ENCODE peak calls at places on chromosomes 3 and 15, in six cellular contexts. A is IMR-90, C is mesenchymal stem cell, L is neuronal stem cell, P is H1, R is trophoblast cell. I is an unnamed sample.

GRCh38 chr15:74399511-74400312 is 32.3 kb upstream of the CYP11A1 start:
- DNase-seq in A (peak; percentile 89), C (peak; percentile 33), L (no peak), P (no peak), R (no peak), I (no peak)

GRCh38 chr3:143241556-143241955 is 122.0 kb downstream of the CHST2 start:
- DNase-seq in A (peak; percentile 6), C (peak; percentile 69), L (no peak), P (no peak), R (no peak), I (no peak)

GRCh38 chr3:23094890-23095462 is 108.2 kb upstream of the UBE2E2 start:
- DNase-seq in A (peak; percentile 7), C (peak; percentile 18), L (no peak), P (no peak), R (peak; percentile 57), I (no peak)

GRCh38 chr3:48244462-48244861 is 3.6 kb downstream of the ZNF589 start:
- DNase-seq in A (no peak), C (no peak), L (no peak), P (no peak), R (no peak), I (no peak)

GRCh38 chr3:14761121-14761672 is 57.6 kb upstream of the FGD5 start:
- DNase-seq in A (no peak), C (no peak), L (no peak), P (peak; percentile 52), R (no peak), I (peak; percentile 44)

GRCh38 chr15:100081454-100081853 is 260.3 kb downstream of the ADAMTS17 start:
- DNase-seq in A (no peak), C (no peak), L (no peak), P (no peak), R (no peak), I (no peak)

GRCh38 chr15:40069178-40070165 is 30.5 kb upstream of the SRP14 start:
- DNase-seq in A (no peak), C (no peak), L (no peak), P (peak; percentile 82), R (no peak), I (peak; percentile 71)

GRCh38 chr15:73747847-73748605 is 5.1 kb downstream of the INSYN1 start:
- DNase-seq in A (no peak), C (no peak), L (no peak), P (no peak), R (no peak), I (no peak)

GRCh38 chr3:190701096-190701532 is 161.4 kb downstream of the GMNC start:
- DNase-seq in A (peak; percentile 44), C (peak; percentile 41), L (peak; percentile 12), P (no peak), R (peak; percentile 69), I (peak; percentile 37)

GRCh38 chr3:190696777-190697501 is 165.6 kb downstream of the GMNC start:
- DNase-seq in A (peak; percentile 40), C (peak; percentile 62), L (peak; percentile 12), P (no peak), R (peak; percentile 22), I (no peak)

GRCh38 chr3:190697502-190697830 is 165.0 kb downstream of the GMNC start:
- DNase-seq in A (no peak), C (no peak), L (no peak), P (no peak), R (no peak), I (no peak)

GRCh38 chr3:190697901-190698300 is 164.6 kb downstream of the GMNC start:
- DNase-seq in A (peak; percentile 59), C (peak; percentile 33), L (no peak), P (no peak), R (no peak), I (no peak)

GRCh38 chr3:190699784-190700183 is 162.7 kb downstream of the GMNC start:
- DNase-seq in A (no peak), C (no peak), L (no peak), P (no peak), R (no peak), I (no peak)
- H3K14ac ChIP-seq in A (no peak overlapping the region), C (no peak overlapping the region), L (no peak overlapping the region), P (no peak overlapping the region), R (no peak overlapping the region), I (no peak overlapping the region)

GRCh38 chr3:131564812-131565211 is 62.0 kb upstream of the MRPL3 start:
- DNase-seq in A (no peak), C (no peak), L (no peak), P (no peak), R (no peak), I (no peak)
- H3K4me2 ChIP-seq in A (no peak overlapping the region), C (no peak overlapping the region), L (no peak overlapping the region), P (no peak overlapping the region), R (no peak overlapping the region), I (no peak overlapping the region)

GRCh38 chr15:64596701-64597468 is 136.5 kb downstream of the ZNF609 start:
- DNase-seq in A (peak; percentile 45), C (peak; percentile 74), L (peak; percentile 53), P (no peak), R (no peak), I (peak; percentile 62)

GRCh38 chr15:64599226-64599625 is 138.8 kb downstream of the ZNF609 start:
- DNase-seq in A (no peak), C (no peak), L (no peak), P (no peak), R (peak; percentile 59), I (no peak)

GRCh38 chr15:64597469-64597806 is 137.1 kb downstream of the ZNF609 start:
- DNase-seq in A (no peak), C (no peak), L (no peak), P (no peak), R (no peak), I (no peak)

GRCh38 chr15:64600794-64601193 is 140.4 kb downstream of the ZNF609 start:
- DNase-seq in A (no peak), C (no peak), L (no peak), P (no peak), R (no peak), I (no peak)

DNA sequence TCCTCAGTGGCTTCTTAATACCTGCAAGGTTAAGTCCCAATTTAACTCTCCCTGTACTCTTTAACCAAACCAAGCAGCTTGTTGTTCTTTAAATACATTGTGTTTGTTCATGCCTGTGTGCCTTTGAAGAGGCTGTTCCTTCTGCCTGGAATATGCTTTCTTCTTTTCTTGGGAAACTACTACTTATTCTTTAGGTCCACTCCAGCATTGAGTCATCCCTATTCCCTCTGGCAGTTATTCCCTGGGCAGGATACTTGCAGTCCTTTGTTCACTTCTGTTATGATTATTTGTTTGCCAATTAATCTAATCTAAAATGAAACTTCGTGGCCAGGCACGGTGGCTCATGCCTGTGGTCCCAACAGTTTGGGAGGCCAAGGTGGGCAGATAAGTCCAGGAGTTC is 139.3 kb downstream of the ZNF609 start:
- DNase-seq in A (peak; percentile 58), C (peak; percentile 54), L (no peak), P (no peak), R (peak; percentile 7), I (no peak)
- H3K14ac ChIP-seq in A (no peak overlapping the region), C (no peak overlapping the region), L (no peak overlapping the region), P (no peak overlapping the region), R (no peak overlapping the region), I (no peak overlapping the region)

DNA sequence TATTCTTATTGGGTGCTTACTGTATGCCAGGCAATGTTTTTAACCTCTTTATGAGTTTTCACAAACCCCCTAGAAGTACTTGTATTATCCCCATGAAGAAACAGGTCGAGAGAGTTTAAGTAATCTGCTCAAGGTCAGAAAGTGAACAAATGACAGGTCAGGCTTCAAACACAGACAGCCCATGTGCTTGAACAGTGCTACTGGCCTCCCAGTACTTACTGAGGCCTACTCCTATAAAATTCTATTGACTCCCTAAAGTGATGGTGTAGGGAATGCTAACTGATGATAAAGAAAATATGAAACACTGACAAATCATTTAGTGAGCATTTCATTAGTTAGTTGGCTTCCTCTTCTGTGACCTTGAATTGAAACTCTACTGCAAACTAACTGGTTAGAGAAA is 4.2 kb upstream of the CNBP start:
- DNase-seq in A (no peak), C (no peak), L (no peak), P (no peak), R (no peak), I (no peak)
- H3K4me2 ChIP-seq in A (no peak overlapping the region), C (no peak overlapping the region), L (no peak overlapping the region), P (no peak overlapping the region), R (no peak overlapping the region), I (no peak overlapping the region)

GRCh38 chr3:147368561-147369151 is 37.7 kb downstream of the ZIC4 start:
- DNase-seq in A (no peak), C (no peak), L (no peak), P (no peak), R (no peak), I (no peak)
- H3K14ac ChIP-seq in A (no peak overlapping the region), C (no peak overlapping the region), L (no peak overlapping the region), P (no peak overlapping the region), R (no peak overlapping the region), I (no peak overlapping the region)

DNA sequence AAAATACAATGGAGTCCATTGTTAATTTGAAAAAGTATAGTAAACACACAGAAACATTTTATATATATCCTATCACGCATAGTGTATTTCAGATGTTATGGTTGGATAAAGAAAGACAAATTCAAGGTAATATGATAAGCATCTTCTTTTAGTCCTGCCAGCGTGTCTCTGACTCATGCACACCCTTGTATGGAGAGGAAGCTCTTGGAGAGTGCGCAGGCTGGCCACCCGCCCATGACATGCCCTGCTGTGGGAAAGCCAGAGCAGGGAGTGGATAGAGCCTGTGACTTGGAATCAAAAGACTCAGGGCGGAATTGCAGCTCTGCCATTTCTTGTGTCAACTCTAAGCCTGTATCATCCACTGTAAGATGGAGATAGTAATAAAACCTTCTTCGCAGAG is 23.0 kb upstream of the COPG1 start:
- DNase-seq in A (peak; percentile 95), C (peak; percentile 84), L (no peak), P (no peak), R (peak; percentile 76), I (no peak)
- H3K4me2 ChIP-seq in A (no peak overlapping the region), C (no peak overlapping the region), L (no peak overlapping the region), P (no peak overlapping the region), R (no peak overlapping the region), I (no peak overlapping the region)

DNA sequence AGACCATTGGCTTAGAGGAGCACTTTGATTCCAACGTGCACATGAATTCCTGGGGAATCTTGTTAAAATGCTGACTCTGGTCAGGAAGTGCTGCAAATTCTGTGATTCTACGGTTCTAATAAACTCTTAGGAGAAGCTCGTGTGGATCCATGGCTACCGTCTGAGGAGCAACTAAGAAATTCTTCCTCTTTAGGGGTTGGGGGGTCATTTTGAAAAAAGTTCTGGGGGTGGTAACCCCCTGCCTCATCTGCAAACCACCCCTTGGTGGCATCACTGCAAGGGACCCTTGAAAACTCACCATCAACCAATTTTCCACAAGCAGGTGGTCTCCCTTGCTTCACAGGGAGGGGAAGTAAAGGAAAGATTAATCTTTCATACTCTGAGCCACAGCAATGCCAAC is 52.2 kb upstream of the IGF1R start:
- DNase-seq in A (no peak), C (no peak), L (no peak), P (no peak), R (no peak), I (no peak)
- H3K14ac ChIP-seq in A (no peak overlapping the region), C (no peak overlapping the region), L (no peak overlapping the region), P (no peak overlapping the region), R (no peak overlapping the region), I (no peak overlapping the region)

I was measured in H9.